ENCODE peak calls at places on chromosomes 12 and 14, in six cellular contexts. Z is prostate gland, T is esophagus squamous epithelium, Q is choroid plexus epithelial cell, Y is breast epithelium, W is IMR-90. R is an unnamed sample.
A peak's percentile ranks its signal among the peaks of the same experiment; 100 is the strongest.

GRCh38 chr14:50023671-50024490 is 92.5 kb downstream of the VCPKMT start:
- DNase-seq in Z (no peak), Q (peak; percentile 68), T (no peak), W (peak; percentile 89), Y (peak; percentile 52), R (no peak)

GRCh38 chr12:54601841-54602240 is 13.4 kb upstream of the PPP1R1A start:
- DNase-seq in Q (peak; percentile 52), Y (no peak), W (no peak), T (no peak), Z (no peak), R (no peak)

GRCh38 chr12:76242813-76243540 is 105.2 kb downstream of the BBS10 start:
- DNase-seq in Q (no peak), T (no peak), Y (no peak), Z (no peak), W (peak; percentile 75), R (no peak)

GRCh38 chr14:36619131-36619530 is 36.7 kb upstream of the NKX2-8 start:
- DNase-seq in W (no peak), T (no peak), Q (no peak), Z (no peak), Y (no peak), R (no peak)

GRCh38 chr14:52780893-52781292 is 10.5 kb downstream of the GNPNAT1 start:
- DNase-seq in Q (no peak), T (no peak), Z (no peak), Y (no peak), W (no peak), R (no peak)

GRCh38 chr12:11755311-11755930 is 105.9 kb downstream of the ETV6 start:
- DNase-seq in Y (no peak), Q (peak; percentile 31), T (no peak), W (peak; percentile 31), Z (no peak), R (no peak)

GRCh38 chr14:105168496-105168978 is at the start of gene JAG2:
- DNase-seq in W (no peak), Y (no peak), T (no peak), Z (peak; percentile 61), Q (peak; percentile 47), R (no peak)

GRCh38 chr12:56991319-56991906 is 14.9 kb downstream of the ZBTB39 start:
- DNase-seq in Z (no peak), W (no peak), T (no peak), Y (no peak), Q (no peak), R (no peak)

GRCh38 chr12:5031958-5032357 is 11.7 kb upstream of the KCNA5 start:
- DNase-seq in Q (no peak), Z (no peak), Y (no peak), T (no peak), W (no peak), R (no peak)

GRCh38 chr12:67161322-67161918 is 107.7 kb upstream of the CAND1 start:
- DNase-seq in Y (no peak), Q (peak; percentile 73), W (peak; percentile 39), Z (no peak), T (no peak), R (no peak)

GRCh38 chr12:9095322-9095721 is 20.4 kb downstream of the A2M start:
- DNase-seq in Y (no peak), Q (no peak), Z (no peak), W (no peak), T (no peak), R (no peak)

GRCh38 chr12:52993558-52993869 is 12.7 kb upstream of the EIF4B start:
- DNase-seq in W (no peak), Z (no peak), T (no peak), Q (no peak), Y (no peak), R (no peak)

GRCh38 chr14:31934767-31935266 is 142.3 kb upstream of the ARHGAP5 start:
- DNase-seq in Q (peak; percentile 89), W (peak; percentile 41), T (no peak), Z (no peak), Y (peak; percentile 54), R (no peak)

GRCh38 chr12:12482959-12483358 is 79.7 kb downstream of the DUSP16 start:
- DNase-seq in T (no peak), Y (no peak), Z (no peak), W (no peak), Q (no peak), R (no peak)

GRCh38 chr12:3533703-3534386 is 42.8 kb downstream of the PRMT8 start:
- DNase-seq in Q (peak; percentile 58), Z (peak; percentile 69), T (no peak), Y (no peak), W (no peak), R (no peak)

GRCh38 chr12:27635349-27635972 is 60.8 kb upstream of the REP15 start:
- DNase-seq in Z (no peak), W (peak; percentile 77), T (no peak), Q (peak; percentile 85), Y (no peak), R (no peak)

GRCh38 chr14:63178912-63179311 is 25.3 kb upstream of the RHOJ start:
- DNase-seq in T (no peak), Z (peak; percentile 52), Q (peak; percentile 23), Y (peak; percentile 33), W (peak; percentile 46), R (no peak)

GRCh38 chr14:77032483-77032853 is 4.0 kb upstream of the IRF2BPL start:
- DNase-seq in Z (no peak), Q (no peak), Y (no peak), T (no peak), W (no peak), R (no peak)

GRCh38 chr12:68794653-68795253 is 13.2 kb upstream of the MDM2 start:
- DNase-seq in Y (no peak), T (no peak), W (peak; percentile 86), Z (no peak), Q (peak; percentile 60), R (no peak)

GRCh38 chr12:114371733-114372132 is 34.2 kb downstream of the TBX5 start:
- DNase-seq in Y (no peak), T (no peak), Q (no peak), Z (no peak), W (no peak), R (no peak)

GRCh38 chr12:27673285-27673684 is 23.0 kb upstream of the REP15 start:
- DNase-seq in Y (no peak), Z (no peak), Q (no peak), W (no peak), T (no peak), R (no peak)

GRCh38 chr14:74578479-74578878 is 33.6 kb downstream of the LTBP2 start:
- DNase-seq in Q (no peak), Z (no peak), Y (no peak), T (no peak), W (no peak), R (no peak)

GRCh38 chr14:72649603-72650227 is 244.2 kb downstream of the DPF3 start:
- DNase-seq in Y (no peak), Z (no peak), W (no peak), T (no peak), Q (no peak), R (no peak)

DNA sequence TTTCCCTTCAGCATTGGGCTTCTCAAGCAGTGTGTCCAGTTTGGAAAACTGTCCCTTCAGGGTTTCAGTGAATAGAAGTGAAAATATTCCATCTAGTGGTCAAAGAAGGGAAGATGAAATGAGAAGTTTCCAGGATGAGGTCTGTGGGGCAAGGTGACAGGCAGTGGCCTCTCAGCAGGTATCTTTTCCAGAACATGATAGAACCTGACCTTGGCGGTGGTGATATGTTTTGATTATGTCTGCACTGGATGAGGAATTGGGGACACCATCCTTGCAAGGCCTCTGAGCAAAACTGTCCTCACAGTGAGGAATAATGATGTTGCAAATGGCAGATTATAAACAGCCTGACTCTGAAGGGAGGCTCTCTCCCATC is 4.7 kb downstream of the GPX2 start:
- DNase-seq in T (no peak), Q (peak; percentile 32), Y (no peak), W (peak; percentile 15), Z (no peak), R (no peak)
- TF ChIP-seq CTCF in T (no peak), Q (peak; percentile 43), Y (peak; percentile 22), W (peak; percentile 26), Z (peak; percentile 35), R (no peak)

DNA sequence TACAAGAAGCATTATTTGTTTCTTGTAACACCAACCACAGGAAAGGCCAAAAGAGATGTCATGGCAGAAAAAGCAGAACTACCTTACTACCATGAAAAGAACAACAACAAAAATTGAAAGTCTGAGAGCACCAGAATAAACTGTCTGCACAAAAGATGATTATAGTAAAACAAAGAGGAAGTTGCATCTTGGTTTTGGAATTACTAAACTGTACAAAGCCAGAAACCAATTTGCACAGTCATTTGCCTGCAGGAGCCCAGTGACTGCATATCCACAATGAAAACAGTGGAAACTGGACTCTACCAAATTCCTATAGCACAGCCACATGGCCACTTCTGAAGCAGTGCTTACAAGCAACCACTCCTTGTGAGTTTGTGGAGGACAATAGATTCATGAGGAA is 276.2 kb downstream of the SSPN start:
- DNase-seq in Y (no peak), Z (no peak), Q (peak; percentile 64), T (no peak), W (peak; percentile 68), R (no peak)
- TF ChIP-seq CTCF in Y (no peak), Z (no peak), Q (peak; percentile 26), T (no peak), W (no peak), R (no peak)

DNA sequence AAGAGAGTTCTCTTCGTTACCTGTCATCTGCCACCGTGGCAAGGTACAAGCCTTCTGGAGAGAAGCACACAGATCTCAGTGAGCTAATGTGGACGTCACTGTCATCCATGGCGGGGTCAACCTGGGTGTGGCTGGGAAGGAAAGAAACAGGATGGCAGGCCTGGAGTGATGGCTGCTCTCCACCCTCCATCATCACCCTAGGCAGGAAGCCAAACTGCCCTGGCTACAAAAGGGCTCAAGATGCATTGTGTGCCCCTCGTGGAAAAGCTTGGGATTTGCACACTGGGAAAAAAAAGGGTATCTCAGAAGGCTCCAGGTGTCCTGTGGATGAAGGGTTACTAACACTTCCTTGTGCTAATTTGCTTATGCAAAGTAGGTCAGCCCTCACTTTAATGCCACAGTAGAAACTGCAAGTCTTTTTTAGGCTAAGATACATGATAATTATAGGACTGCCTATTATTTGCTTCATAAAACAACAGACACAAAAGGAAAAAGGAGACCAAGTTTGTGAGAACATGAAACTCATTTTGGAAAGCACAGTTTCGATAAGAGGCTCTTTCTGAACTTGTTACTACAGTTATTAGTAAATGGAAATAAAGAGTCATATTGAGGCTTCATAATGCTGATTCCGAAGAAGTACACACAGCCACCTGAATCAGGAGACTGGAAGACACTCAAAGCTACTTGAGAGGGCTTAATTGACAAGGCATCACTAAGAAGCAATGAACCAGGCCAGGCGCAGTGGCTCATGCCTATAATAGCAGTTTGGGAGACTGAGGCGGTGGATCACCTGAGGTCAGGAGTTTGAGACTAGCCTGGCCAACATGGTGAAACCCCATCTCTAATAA is 18.9 kb downstream of the RFC5 start:
- DNase-seq in W (peak; percentile 22), Q (no peak), Y (no peak), T (no peak), Z (no peak), R (no peak)
- TF ChIP-seq CTCF in W (no peak), Q (peak; percentile 6), Y (no peak), T (no peak), Z (no peak), R (no peak)

GRCh38 chr12:18323159-18323558 is 61.8 kb downstream of the PIK3C2G start:
- DNase-seq in W (peak; percentile 52), Y (no peak), Z (no peak), T (no peak), Q (peak; percentile 15), R (no peak)

GRCh38 chr12:18320976-18321375 is 59.7 kb downstream of the PIK3C2G start:
- DNase-seq in Z (no peak), W (no peak), Y (no peak), Q (no peak), T (no peak), R (no peak)

GRCh38 chr12:18320036-18320617 is 58.8 kb downstream of the PIK3C2G start:
- DNase-seq in W (peak; percentile 69), Y (no peak), Q (peak; percentile 91), Z (no peak), T (no peak), R (no peak)
- TF ChIP-seq CTCF in W (peak; percentile 40), Y (peak; percentile 52), Q (peak; percentile 60), Z (peak; percentile 45), T (peak; percentile 49), R (no peak)

R was measured in omental fat pad.